ENCODE peak calls at places on chromosomes 4 and X, in four cellular contexts. G is endothelial cell, L is dorsolateral prefrontal cortex, S is choroid plexus epithelial cell. H is an unnamed sample.

GRCh38 chrX:47321386-47321785 is 49.0 kb upstream of the ZNF157 start:
- DNase-seq in S (peak), G (peak), L (peak), H (no peak)

GRCh38 chr4:55549888-55550287 is 3.2 kb upstream of the CLOCK start:
- DNase-seq in S (peak), G (no peak), L (no peak), H (peak)

GRCh38 chr4:174284181-174284886 is 623 bp downstream of the CEP44 start:
- DNase-seq in G (no peak), S (peak), L (no peak), H (peak)

GRCh38 chr4:161577604-161578301 is 586.0 kb downstream of the FSTL5 start:
- DNase-seq in S (peak), L (no peak), G (no peak), H (peak)

GRCh38 chr4:32790803-32791202 is 2070.6 kb downstream of the PCDH7 start:
- DNase-seq in L (no peak), G (no peak), S (no peak), H (no peak)

GRCh38 chrX:15786930-15787329 is 3.4 kb upstream of the ZRSR2 start:
- DNase-seq in G (no peak), S (no peak), L (no peak), H (no peak)

GRCh38 chrX:36867143-36867542 is 141.0 kb upstream of the FAM47C start:
- DNase-seq in L (no peak), G (peak), S (peak), H (peak)

GRCh38 chr4:83219344-83219990 is 65.1 kb downstream of the COQ2 start:
- DNase-seq in L (no peak), S (no peak), G (no peak), H (peak)

GRCh38 chr4:72564184-72564583 is 4.8 kb downstream of the ADAMTS3 start:
- DNase-seq in L (no peak), S (peak), G (no peak), H (peak)

GRCh38 chrX:39750246-39750790 is 347.4 kb downstream of the BCOR start:
- DNase-seq in L (no peak), S (no peak), G (no peak), H (no peak)

GRCh38 chr4:45241976-45242375 is 515.6 kb upstream of the GNPDA2 start:
- DNase-seq in G (no peak), S (peak), L (no peak), H (peak)

GRCh38 chrX:154805696-154806091 is 409 bp upstream of the MPP1 start:
- DNase-seq in G (no peak), S (peak), L (no peak), H (peak)

GRCh38 chr4:385934-386707 is 48.5 kb downstream of the ZNF141 start:
- DNase-seq in S (no peak), L (no peak), G (no peak), H (no peak)

GRCh38 chr4:150217192-150217591 is 138.9 kb downstream of the DCLK2 start:
- DNase-seq in L (no peak), G (no peak), S (peak), H (peak)

GRCh38 chr4:37828843-37829242 is 2.4 kb downstream of the PGM2 start:
- DNase-seq in L (no peak), S (no peak), G (no peak), H (no peak)

GRCh38 chr4:74896595-74896994 is 36.3 kb upstream of the PARM1 start:
- DNase-seq in L (no peak), G (no peak), S (no peak), H (no peak)

GRCh38 chrX:153333271-153333670 is 682 bp upstream of the ZNF275 start:
- DNase-seq in S (peak), L (no peak), G (no peak), H (peak)

GRCh38 chrX:24276011-24276410 is 37.9 kb downstream of the SUPT20HL2 start:
- DNase-seq in G (peak), S (no peak), L (no peak), H (no peak)

GRCh38 chrX:150486011-150486410 is 82.4 kb upstream of the MTM1 start:
- DNase-seq in S (peak), L (peak), G (peak), H (peak)

GRCh38 chr4:103046416-103047290 is 27.1 kb upstream of the SLC9B1 start:
- DNase-seq in L (no peak), S (peak), G (peak), H (peak)

GRCh38 chr4:147639388-147639787 is 22.2 kb downstream of the TMEM184C start:
- DNase-seq in G (no peak), L (no peak), S (no peak), H (no peak)

GRCh38 chrX:86016189-86016588 is 31.2 kb downstream of the CHM start:
- DNase-seq in G (no peak), L (no peak), S (no peak), H (no peak)

GRCh38 chr4:62709618-62710252 is 1509.6 kb downstream of the ADGRL3 start:
- DNase-seq in L (no peak), G (peak), S (peak), H (peak)

GRCh38 chr4:46432923-46433322 is 43.0 kb upstream of the GABRA2 start:
- DNase-seq in L (no peak), G (no peak), S (peak), H (peak)

GRCh38 chrX:112819013-112819635 is 21.5 kb downstream of the AMOT start:
- DNase-seq in L (no peak), G (no peak), S (peak), H (peak)

GRCh38 chr4:134024251-134024650 is 177.3 kb downstream of the PABPC4L start:
- DNase-seq in S (peak), G (peak), L (no peak), H (peak)

GRCh38 chrX:127459784-127460183 is 592.4 kb downstream of the ACTRT1 start:
- DNase-seq in L (no peak), S (no peak), G (no peak), H (peak)

GRCh38 chr4:53937918-53938317 is 126.5 kb downstream of the CHIC2 start:
- DNase-seq in L (no peak), S (peak), G (no peak), H (no peak)

GRCh38 chrX:130704053-130705038 is 198.7 kb downstream of the ENOX2 start:
- DNase-seq in G (no peak), L (no peak), S (peak), H (peak)

GRCh38 chrX:39491548-39492297 is 606.0 kb downstream of the BCOR start:
- DNase-seq in S (no peak), G (no peak), L (no peak), H (no peak)

GRCh38 chrX:42075032-42075431 is 151.7 kb upstream of the CASK start:
- DNase-seq in L (no peak), S (no peak), G (no peak), H (no peak)

GRCh38 chrX:40213092-40213491 is 115.3 kb upstream of the BCOR start:
- DNase-seq in G (no peak), L (no peak), S (no peak), H (no peak)

GRCh38 chr4:154041595-154042086 is 252.8 kb upstream of the SFRP2 start:
- DNase-seq in S (no peak), L (no peak), G (no peak), H (no peak)

GRCh38 chr4:30721353-30722091 is 1.4 kb downstream of the PCDH7 start:
- DNase-seq in S (peak), L (no peak), G (peak), H (peak)
- TF ChIP-seq CTCF in S (no peak), L (no peak), G (peak), H (peak)

DNA sequence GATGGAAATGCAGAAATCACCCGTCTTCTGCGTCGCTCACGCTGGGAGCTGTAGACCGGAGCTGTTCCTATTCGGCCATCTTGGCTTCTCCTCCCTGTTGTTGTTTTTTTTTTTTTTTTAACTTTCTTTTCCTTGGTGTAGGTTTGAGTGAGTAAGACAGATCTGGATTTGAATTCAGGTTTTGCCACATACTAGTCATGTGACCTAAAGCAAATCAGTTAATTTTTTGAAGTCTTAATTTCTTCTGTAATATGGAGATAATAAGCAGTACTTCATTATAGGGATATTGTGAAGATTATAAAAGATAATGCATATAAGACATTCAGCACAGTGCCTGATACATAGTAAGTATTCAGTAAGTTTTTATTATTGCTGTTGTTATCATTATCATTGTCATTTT is 41.5 kb upstream of the BRS3 start:
- DNase-seq in L (no peak), G (no peak), S (no peak), H (no peak)
- TF ChIP-seq CTCF in L (no peak), G (no peak), S (no peak), H (no peak)

DNA sequence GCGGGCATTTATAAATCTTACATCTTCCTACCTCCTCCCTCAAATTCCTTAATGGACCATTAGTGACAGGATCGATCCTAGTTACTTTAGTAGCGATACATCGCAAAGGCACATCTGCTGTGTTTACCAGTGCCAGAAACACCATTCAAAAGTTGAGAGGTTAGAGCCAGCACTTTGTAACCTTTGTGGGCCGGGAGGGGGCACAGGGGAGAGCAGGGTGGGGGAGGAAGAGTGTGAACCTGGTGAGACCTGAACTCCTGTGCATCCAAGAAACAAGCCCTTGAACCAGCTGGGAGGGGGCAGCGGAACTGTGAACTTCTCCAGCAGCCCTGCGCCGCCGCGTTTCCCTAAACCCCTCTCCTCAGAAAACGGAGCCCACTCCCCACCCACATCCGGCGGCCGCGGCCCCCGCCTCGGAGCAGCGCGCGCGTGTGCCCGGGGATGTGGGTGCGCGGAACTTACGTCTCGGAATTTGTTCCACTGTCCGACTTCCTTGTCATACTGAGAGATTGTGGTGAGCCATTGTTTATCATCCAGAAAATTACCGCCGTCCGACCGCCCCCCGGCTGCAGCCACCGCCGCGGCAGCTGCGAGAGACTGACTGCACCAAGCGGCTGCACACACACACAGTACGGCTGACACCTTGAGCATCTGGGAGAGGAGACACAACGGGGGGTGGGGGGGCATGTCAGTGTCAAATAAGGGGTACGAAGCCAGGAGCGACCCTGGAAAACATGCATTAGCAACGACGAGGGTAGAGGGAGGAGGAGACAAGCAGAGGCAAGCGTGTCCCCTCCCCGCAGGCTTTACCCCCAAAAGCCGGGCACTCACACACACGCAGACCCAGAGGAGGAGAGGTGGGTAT is 539 bp downstream of the SPOCK3 start:
- DNase-seq in L (peak), S (peak), G (peak), H (no peak)
- TF ChIP-seq CTCF in L (no peak), S (no peak), G (no peak), H (no peak)

DNA sequence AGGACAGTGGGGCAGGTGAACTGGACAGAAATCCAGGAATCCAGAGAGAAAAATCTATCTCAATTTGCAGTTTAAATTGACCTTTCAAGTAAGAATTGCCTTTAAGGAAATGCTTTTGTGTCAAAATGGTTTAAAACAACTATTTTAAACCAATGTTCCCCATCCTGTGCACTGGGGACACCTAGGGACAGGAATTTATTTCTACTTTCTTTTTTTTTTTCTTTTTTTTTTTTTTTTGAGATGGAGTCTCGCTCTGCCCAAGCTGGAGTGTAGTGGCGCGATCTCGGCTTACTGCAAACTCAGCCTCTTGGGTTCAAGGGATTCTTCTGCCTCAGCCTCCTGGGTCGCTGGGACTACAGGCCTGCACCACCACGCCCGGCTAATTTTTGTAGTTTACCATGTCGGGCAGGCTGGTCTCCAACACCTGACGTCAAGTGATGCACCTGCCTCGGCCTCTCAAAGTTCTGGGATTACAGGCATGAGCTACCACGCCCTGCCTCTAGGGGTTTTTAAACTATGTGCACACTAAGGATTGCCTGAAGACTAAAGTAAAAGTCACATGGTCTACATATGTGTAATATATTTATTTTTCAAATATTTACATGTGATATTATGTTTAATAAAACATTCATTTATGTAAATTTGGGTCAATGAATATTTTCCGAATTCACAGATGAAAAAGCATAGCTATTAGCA is 1213.4 kb downstream of the STIM2 start:
- DNase-seq in L (no peak), S (peak), G (no peak), H (no peak)
- TF ChIP-seq CTCF in L (no peak), S (peak), G (peak), H (peak)